ENCODE peak calls at places on chromosome 14, in ten cellular contexts. One of them, this sample, is unnamed.

GRCh38 chr14:33675415-33676130 is 275.3 kb downstream of the EGLN3 start:
- DNase-seq in uterus: no peak
- DNase-seq in anterior cingulate cortex: no peak
- DNase-seq in endothelial cell: no peak
- DNase-seq in astrocyte of the spinal cord: no peak
- DNase-seq in stimulated activated naive CD4-positive, alpha-beta T cell: no peak
- DNase-seq in PC-9: no peak
- DNase-seq in cardiac fibroblast: no peak
- DNase-seq in effector memory CD8-positive, alpha-beta T cell: no peak
- DNase-seq in A172: no peak
- DNase-seq in this sample: no peak

GRCh38 chr14:61525293-61526011 is 169.9 kb upstream of the HIF1A start:
- DNase-seq in astrocyte of the spinal cord: peak
- DNase-seq in cardiac fibroblast: peak
- DNase-seq in anterior cingulate cortex: no peak
- DNase-seq in endothelial cell: no peak
- DNase-seq in A172: peak
- DNase-seq in PC-9: peak
- DNase-seq in effector memory CD8-positive, alpha-beta T cell: peak
- DNase-seq in stimulated activated naive CD4-positive, alpha-beta T cell: no peak
- DNase-seq in uterus: peak
- DNase-seq in this sample: peak

GRCh38 chr14:45658226-45658916 is 405.4 kb upstream of the MIS18BP1 start:
- DNase-seq in anterior cingulate cortex: no peak
- DNase-seq in astrocyte of the spinal cord: no peak
- DNase-seq in uterus: no peak
- DNase-seq in PC-9: no peak
- DNase-seq in cardiac fibroblast: no peak
- DNase-seq in A172: no peak
- DNase-seq in stimulated activated naive CD4-positive, alpha-beta T cell: no peak
- DNase-seq in effector memory CD8-positive, alpha-beta T cell: no peak
- DNase-seq in endothelial cell: no peak
- DNase-seq in this sample: no peak

GRCh38 chr14:83483063-83483462 is 1949.4 kb upstream of the SEL1L start:
- DNase-seq in A172: no peak
- DNase-seq in stimulated activated naive CD4-positive, alpha-beta T cell: no peak
- DNase-seq in cardiac fibroblast: peak
- DNase-seq in PC-9: no peak
- DNase-seq in uterus: no peak
- DNase-seq in effector memory CD8-positive, alpha-beta T cell: no peak
- DNase-seq in anterior cingulate cortex: no peak
- DNase-seq in endothelial cell: no peak
- DNase-seq in astrocyte of the spinal cord: peak
- DNase-seq in this sample: no peak

GRCh38 chr14:22333408-22334274 is 255.4 kb downstream of the DAD1 start:
- DNase-seq in effector memory CD8-positive, alpha-beta T cell: no peak
- DNase-seq in astrocyte of the spinal cord: peak
- DNase-seq in stimulated activated naive CD4-positive, alpha-beta T cell: no peak
- DNase-seq in endothelial cell: no peak
- DNase-seq in uterus: peak
- DNase-seq in PC-9: peak
- DNase-seq in anterior cingulate cortex: no peak
- DNase-seq in cardiac fibroblast: peak
- DNase-seq in A172: peak
- DNase-seq in this sample: no peak

GRCh38 chr14:67665886-67666285 is 8.5 kb downstream of the VTI1B start:
- DNase-seq in A172: no peak
- DNase-seq in uterus: no peak
- DNase-seq in stimulated activated naive CD4-positive, alpha-beta T cell: no peak
- DNase-seq in endothelial cell: no peak
- DNase-seq in effector memory CD8-positive, alpha-beta T cell: no peak
- DNase-seq in PC-9: no peak
- DNase-seq in astrocyte of the spinal cord: peak
- DNase-seq in cardiac fibroblast: peak
- DNase-seq in anterior cingulate cortex: no peak
- DNase-seq in this sample: no peak

GRCh38 chr14:104075530-104076151 is 9.9 kb upstream of the ASPG start:
- DNase-seq in cardiac fibroblast: no peak
- DNase-seq in stimulated activated naive CD4-positive, alpha-beta T cell: no peak
- DNase-seq in uterus: no peak
- DNase-seq in endothelial cell: peak
- DNase-seq in astrocyte of the spinal cord: no peak
- DNase-seq in anterior cingulate cortex: no peak
- DNase-seq in A172: no peak
- DNase-seq in PC-9: no peak
- DNase-seq in effector memory CD8-positive, alpha-beta T cell: no peak
- DNase-seq in this sample: no peak

GRCh38 chr14:36256131-36256801 is 64.2 kb downstream of the MBIP start:
- DNase-seq in anterior cingulate cortex: no peak
- DNase-seq in effector memory CD8-positive, alpha-beta T cell: no peak
- DNase-seq in A172: no peak
- DNase-seq in PC-9: no peak
- DNase-seq in stimulated activated naive CD4-positive, alpha-beta T cell: no peak
- DNase-seq in uterus: no peak
- DNase-seq in endothelial cell: no peak
- DNase-seq in cardiac fibroblast: peak
- DNase-seq in astrocyte of the spinal cord: no peak
- DNase-seq in this sample: no peak

GRCh38 chr14:67806228-67806627 is 10.2 kb downstream of the ZFYVE26 start:
- DNase-seq in effector memory CD8-positive, alpha-beta T cell: no peak
- DNase-seq in cardiac fibroblast: peak
- DNase-seq in uterus: no peak
- DNase-seq in astrocyte of the spinal cord: no peak
- DNase-seq in anterior cingulate cortex: no peak
- DNase-seq in stimulated activated naive CD4-positive, alpha-beta T cell: no peak
- DNase-seq in endothelial cell: no peak
- DNase-seq in PC-9: no peak
- DNase-seq in A172: no peak
- DNase-seq in this sample: no peak

GRCh38 chr14:55746533-55746932 is 166.5 kb downstream of the KTN1 start:
- DNase-seq in uterus: no peak
- DNase-seq in endothelial cell: no peak
- DNase-seq in stimulated activated naive CD4-positive, alpha-beta T cell: no peak
- DNase-seq in cardiac fibroblast: peak
- DNase-seq in astrocyte of the spinal cord: peak
- DNase-seq in anterior cingulate cortex: no peak
- DNase-seq in A172: no peak
- DNase-seq in PC-9: no peak
- DNase-seq in effector memory CD8-positive, alpha-beta T cell: no peak
- DNase-seq in this sample: no peak

GRCh38 chr14:100476012-100476822 is 111.0 kb downstream of the BEGAIN start:
- DNase-seq in stimulated activated naive CD4-positive, alpha-beta T cell: no peak
- DNase-seq in effector memory CD8-positive, alpha-beta T cell: no peak
- DNase-seq in A172: peak
- DNase-seq in anterior cingulate cortex: no peak
- DNase-seq in cardiac fibroblast: peak
- DNase-seq in uterus: no peak
- DNase-seq in astrocyte of the spinal cord: peak
- DNase-seq in endothelial cell: no peak
- DNase-seq in PC-9: peak
- DNase-seq in this sample: no peak

GRCh38 chr14:55963295-55963694 is 154.9 kb upstream of the PELI2 start:
- DNase-seq in cardiac fibroblast: no peak
- DNase-seq in PC-9: no peak
- DNase-seq in uterus: no peak
- DNase-seq in effector memory CD8-positive, alpha-beta T cell: no peak
- DNase-seq in anterior cingulate cortex: no peak
- DNase-seq in A172: no peak
- DNase-seq in stimulated activated naive CD4-positive, alpha-beta T cell: no peak
- DNase-seq in astrocyte of the spinal cord: no peak
- DNase-seq in endothelial cell: no peak
- DNase-seq in this sample: no peak

GRCh38 chr14:52266782-52267181 is 716 bp upstream of the PTGDR start:
- DNase-seq in cardiac fibroblast: peak
- DNase-seq in stimulated activated naive CD4-positive, alpha-beta T cell: no peak
- DNase-seq in anterior cingulate cortex: no peak
- DNase-seq in astrocyte of the spinal cord: no peak
- DNase-seq in endothelial cell: no peak
- DNase-seq in PC-9: no peak
- DNase-seq in uterus: no peak
- DNase-seq in A172: peak
- DNase-seq in effector memory CD8-positive, alpha-beta T cell: no peak
- DNase-seq in this sample: no peak

GRCh38 chr14:104881369-104881979 is 16.4 kb downstream of the CEP170B start:
- DNase-seq in endothelial cell: peak
- DNase-seq in PC-9: no peak
- DNase-seq in stimulated activated naive CD4-positive, alpha-beta T cell: no peak
- DNase-seq in astrocyte of the spinal cord: no peak
- DNase-seq in anterior cingulate cortex: no peak
- DNase-seq in uterus: no peak
- DNase-seq in A172: no peak
- DNase-seq in cardiac fibroblast: no peak
- DNase-seq in effector memory CD8-positive, alpha-beta T cell: no peak
- DNase-seq in this sample: no peak

GRCh38 chr14:90600619-90601018 is 203.8 kb downstream of the CALM1 start:
- DNase-seq in uterus: no peak
- DNase-seq in endothelial cell: no peak
- DNase-seq in stimulated activated naive CD4-positive, alpha-beta T cell: no peak
- DNase-seq in PC-9: no peak
- DNase-seq in effector memory CD8-positive, alpha-beta T cell: no peak
- DNase-seq in anterior cingulate cortex: no peak
- DNase-seq in A172: no peak
- DNase-seq in cardiac fibroblast: no peak
- DNase-seq in astrocyte of the spinal cord: no peak
- DNase-seq in this sample: no peak

GRCh38 chr14:56100556-56100955 is 17.7 kb upstream of the PELI2 start:
- DNase-seq in astrocyte of the spinal cord: no peak
- DNase-seq in A172: no peak
- DNase-seq in stimulated activated naive CD4-positive, alpha-beta T cell: no peak
- DNase-seq in cardiac fibroblast: peak
- DNase-seq in PC-9: no peak
- DNase-seq in effector memory CD8-positive, alpha-beta T cell: no peak
- DNase-seq in anterior cingulate cortex: no peak
- DNase-seq in endothelial cell: no peak
- DNase-seq in uterus: no peak
- DNase-seq in this sample: no peak

GRCh38 chr14:65101631-65102440 is 481 bp downstream of the MAX start:
- DNase-seq in PC-9: no peak
- DNase-seq in astrocyte of the spinal cord: no peak
- DNase-seq in effector memory CD8-positive, alpha-beta T cell: peak
- DNase-seq in A172: no peak
- DNase-seq in cardiac fibroblast: no peak
- DNase-seq in stimulated activated naive CD4-positive, alpha-beta T cell: peak
- DNase-seq in uterus: no peak
- DNase-seq in endothelial cell: peak
- DNase-seq in anterior cingulate cortex: no peak
- DNase-seq in this sample: peak

GRCh38 chr14:92670967-92671366 is 77.5 kb downstream of the LGMN start:
- DNase-seq in astrocyte of the spinal cord: peak
- DNase-seq in cardiac fibroblast: peak
- DNase-seq in anterior cingulate cortex: no peak
- DNase-seq in endothelial cell: no peak
- DNase-seq in PC-9: no peak
- DNase-seq in A172: no peak
- DNase-seq in stimulated activated naive CD4-positive, alpha-beta T cell: no peak
- DNase-seq in effector memory CD8-positive, alpha-beta T cell: no peak
- DNase-seq in uterus: no peak
- DNase-seq in this sample: no peak

GRCh38 chr14:23609001-23609400 is 27.2 kb upstream of the DHRS2 start:
- DNase-seq in PC-9: no peak
- DNase-seq in effector memory CD8-positive, alpha-beta T cell: no peak
- DNase-seq in anterior cingulate cortex: no peak
- DNase-seq in uterus: no peak
- DNase-seq in endothelial cell: no peak
- DNase-seq in cardiac fibroblast: no peak
- DNase-seq in A172: no peak
- DNase-seq in astrocyte of the spinal cord: no peak
- DNase-seq in stimulated activated naive CD4-positive, alpha-beta T cell: no peak
- DNase-seq in this sample: no peak

GRCh38 chr14:75399819-75400678 is 27.8 kb upstream of the JDP2 start:
- DNase-seq in uterus: peak
- DNase-seq in PC-9: peak
- DNase-seq in stimulated activated naive CD4-positive, alpha-beta T cell: no peak
- DNase-seq in cardiac fibroblast: peak
- DNase-seq in effector memory CD8-positive, alpha-beta T cell: no peak
- DNase-seq in endothelial cell: no peak
- DNase-seq in astrocyte of the spinal cord: peak
- DNase-seq in A172: peak
- DNase-seq in anterior cingulate cortex: peak
- DNase-seq in this sample: no peak

GRCh38 chr14:99035712-99036593 is 236.0 kb downstream of the BCL11B start:
- DNase-seq in anterior cingulate cortex: no peak
- DNase-seq in endothelial cell: peak
- DNase-seq in effector memory CD8-positive, alpha-beta T cell: no peak
- DNase-seq in A172: peak
- DNase-seq in PC-9: peak
- DNase-seq in stimulated activated naive CD4-positive, alpha-beta T cell: no peak
- DNase-seq in uterus: peak
- DNase-seq in astrocyte of the spinal cord: peak
- DNase-seq in cardiac fibroblast: peak
- DNase-seq in this sample: no peak

GRCh38 chr14:97381309-97381708 is 584.1 kb downstream of the VRK1 start:
- DNase-seq in astrocyte of the spinal cord: no peak
- DNase-seq in cardiac fibroblast: no peak
- DNase-seq in stimulated activated naive CD4-positive, alpha-beta T cell: no peak
- DNase-seq in endothelial cell: no peak
- DNase-seq in uterus: no peak
- DNase-seq in PC-9: no peak
- DNase-seq in A172: no peak
- DNase-seq in anterior cingulate cortex: no peak
- DNase-seq in effector memory CD8-positive, alpha-beta T cell: no peak
- DNase-seq in this sample: no peak

GRCh38 chr14:104799239-104799599 is 1.7 kb upstream of the ZBTB42 start:
- DNase-seq in anterior cingulate cortex: no peak
- DNase-seq in endothelial cell: no peak
- DNase-seq in cardiac fibroblast: no peak
- DNase-seq in PC-9: no peak
- DNase-seq in effector memory CD8-positive, alpha-beta T cell: no peak
- DNase-seq in A172: no peak
- DNase-seq in astrocyte of the spinal cord: no peak
- DNase-seq in uterus: no peak
- DNase-seq in stimulated activated naive CD4-positive, alpha-beta T cell: no peak
- DNase-seq in this sample: no peak

GRCh38 chr14:67514203-67514607 is 18.9 kb upstream of the PLEKHH1 start:
- DNase-seq in PC-9: no peak
- DNase-seq in cardiac fibroblast: no peak
- DNase-seq in astrocyte of the spinal cord: no peak
- DNase-seq in endothelial cell: no peak
- DNase-seq in A172: no peak
- DNase-seq in uterus: peak
- DNase-seq in stimulated activated naive CD4-positive, alpha-beta T cell: no peak
- DNase-seq in anterior cingulate cortex: no peak
- DNase-seq in effector memory CD8-positive, alpha-beta T cell: no peak
- DNase-seq in this sample: no peak

GRCh38 chr14:35405304-35405996 is 901 bp upstream of the NFKBIA start:
- DNase-seq in anterior cingulate cortex: no peak
- DNase-seq in stimulated activated naive CD4-positive, alpha-beta T cell: no peak
- DNase-seq in cardiac fibroblast: peak
- DNase-seq in A172: no peak
- DNase-seq in uterus: peak
- DNase-seq in PC-9: no peak
- DNase-seq in effector memory CD8-positive, alpha-beta T cell: no peak
- DNase-seq in endothelial cell: no peak
- DNase-seq in astrocyte of the spinal cord: no peak
- DNase-seq in this sample: no peak

GRCh38 chr14:104735830-104736642 is 12.0 kb downstream of the ADSS1 start:
- DNase-seq in stimulated activated naive CD4-positive, alpha-beta T cell: no peak
- DNase-seq in endothelial cell: peak
- DNase-seq in PC-9: no peak
- DNase-seq in anterior cingulate cortex: no peak
- DNase-seq in cardiac fibroblast: peak
- DNase-seq in uterus: peak
- DNase-seq in astrocyte of the spinal cord: no peak
- DNase-seq in A172: no peak
- DNase-seq in effector memory CD8-positive, alpha-beta T cell: no peak
- DNase-seq in this sample: no peak

GRCh38 chr14:105325303-105325702 is 10.8 kb downstream of the PACS2 start:
- DNase-seq in A172: no peak
- DNase-seq in cardiac fibroblast: no peak
- DNase-seq in anterior cingulate cortex: no peak
- DNase-seq in astrocyte of the spinal cord: no peak
- DNase-seq in effector memory CD8-positive, alpha-beta T cell: no peak
- DNase-seq in PC-9: no peak
- DNase-seq in stimulated activated naive CD4-positive, alpha-beta T cell: no peak
- DNase-seq in uterus: no peak
- DNase-seq in endothelial cell: no peak
- DNase-seq in this sample: no peak

GRCh38 chr14:93962701-93963601 is 13.4 kb downstream of the ASB2 start:
- DNase-seq in stimulated activated naive CD4-positive, alpha-beta T cell: no peak
- DNase-seq in endothelial cell: no peak
- DNase-seq in astrocyte of the spinal cord: no peak
- DNase-seq in effector memory CD8-positive, alpha-beta T cell: peak
- DNase-seq in anterior cingulate cortex: no peak
- DNase-seq in PC-9: peak
- DNase-seq in cardiac fibroblast: peak
- DNase-seq in uterus: no peak
- DNase-seq in A172: no peak
- DNase-seq in this sample: peak